ENCODE peak calls at places on chromosomes 3 and 15, in seven cellular contexts. T, D, L, J, O, F and W are unnamed samples.
A peak's percentile ranks its signal among the peaks of the same experiment; 100 is the strongest.

GRCh38 chr15:69012761-69013364 is 1.6 kb upstream of the NOX5 start:
- DNase-seq in O (no peak), T (no peak), J (no peak), D (no peak), F (no peak), L (no peak), W (peak; percentile 9)

GRCh38 chr3:186821429-186822367 is 15.4 kb upstream of the RFC4 start:
- DNase-seq in T (peak; percentile 76), L (no peak), D (peak; percentile 80), F (no peak), J (no peak), O (peak; percentile 63), W (no peak)

GRCh38 chr3:43465109-43465508 is 156.7 kb downstream of the ANO10 start:
- DNase-seq in D (no peak), F (no peak), L (no peak), J (no peak), T (no peak), O (no peak), W (no peak)

GRCh38 chr15:80343610-80344009 is 60.6 kb upstream of the ARNT2 start:
- DNase-seq in D (peak; percentile 97), O (no peak), F (no peak), J (peak; percentile 63), T (peak; percentile 45), L (no peak), W (no peak)

GRCh38 chr3:72355168-72355567 is 493.1 kb downstream of the SHQ1 start:
- DNase-seq in O (no peak), J (no peak), T (no peak), F (no peak), D (no peak), L (no peak), W (peak; percentile 2)

GRCh38 chr15:74983725-74984231 is 11.6 kb upstream of the SCAMP5 start:
- DNase-seq in F (no peak), D (no peak), T (no peak), O (no peak), J (no peak), L (no peak), W (no peak)

GRCh38 chr15:78207641-78208340 is 26.6 kb downstream of the ACSBG1 start:
- DNase-seq in J (peak; percentile 11), D (no peak), L (no peak), O (no peak), T (peak; percentile 3), F (no peak), W (peak; percentile 19)

GRCh38 chr15:98416222-98416835 is 232.0 kb upstream of the IGF1R start:
- DNase-seq in D (no peak), F (no peak), T (no peak), J (no peak), O (no peak), L (no peak), W (no peak)

GRCh38 chr15:35470441-35470840 is 75.5 kb downstream of the DPH6 start:
- DNase-seq in D (no peak), O (no peak), J (no peak), L (no peak), T (no peak), F (no peak), W (no peak)

GRCh38 chr15:88256261-88257230 is at the start of gene NTRK3:
- DNase-seq in O (peak; percentile 76), L (no peak), F (no peak), T (peak; percentile 38), D (peak; percentile 57), J (no peak), W (no peak)

GRCh38 chr15:83626171-83626802 is 27.6 kb upstream of the ADAMTSL3 start:
- DNase-seq in L (no peak), T (peak; percentile 19), O (no peak), J (no peak), D (peak; percentile 46), F (no peak), W (no peak)

GRCh38 chr15:85707519-85708338 is 87.0 kb downstream of the KLHL25 start:
- DNase-seq in O (no peak), F (no peak), J (no peak), T (peak; percentile 76), L (no peak), D (peak; percentile 75), W (no peak)

GRCh38 chr15:63576441-63576840 is 20.7 kb upstream of the FBXL22 start:
- DNase-seq in F (no peak), T (no peak), D (no peak), O (no peak), L (no peak), J (no peak), W (no peak)

GRCh38 chr3:112604536-112604935 is 36.4 kb downstream of the CCDC80 start:
- DNase-seq in L (no peak), F (no peak), D (peak; percentile 96), T (no peak), J (peak; percentile 24), O (no peak), W (no peak)

GRCh38 chr15:99014803-99015676 is 7.4 kb upstream of the PGPEP1L start:
- DNase-seq in J (peak; percentile 76), D (peak; percentile 52), F (peak; percentile 71), T (peak; percentile 84), O (peak; percentile 91), L (no peak), W (no peak)

GRCh38 chr15:65980824-65981456 is 111.6 kb downstream of the RAB11A start:
- DNase-seq in J (peak; percentile 81), O (peak; percentile 82), T (peak; percentile 81), L (peak; percentile 44), F (peak; percentile 74), D (peak; percentile 89), W (no peak)
- TF ChIP-seq CTCF in J (peak; percentile 74), O (peak; percentile 74), T (peak; percentile 77), L (peak; percentile 44), F (peak; percentile 87), D (peak; percentile 91), W (peak; percentile 38)

GRCh38 chr3:81005992-81006391 is 755.5 kb downstream of the GBE1 start:
- DNase-seq in J (no peak), D (no peak), O (no peak), T (no peak), F (no peak), L (no peak), W (no peak)
- TF ChIP-seq CTCF in J (no peak), D (no peak), O (peak; percentile 26), T (peak; percentile 20), F (no peak), L (no peak), W (no peak)

GRCh38 chr3:127001486-127002194 is 18.7 kb downstream of the PLXNA1 start:
- DNase-seq in T (no peak), J (no peak), D (no peak), O (no peak), F (no peak), L (no peak), W (no peak)

GRCh38 chr3:127000792-127001191 is 17.9 kb downstream of the PLXNA1 start:
- DNase-seq in T (no peak), L (no peak), D (no peak), F (no peak), J (no peak), O (no peak), W (no peak)

GRCh38 chr3:127003175-127003555 is 20.2 kb downstream of the PLXNA1 start:
- DNase-seq in J (no peak), D (no peak), O (no peak), T (no peak), F (no peak), L (no peak), W (no peak)

GRCh38 chr3:127003601-127004280 is 20.8 kb downstream of the PLXNA1 start:
- DNase-seq in F (no peak), L (no peak), D (no peak), T (no peak), J (no peak), O (no peak), W (no peak)

GRCh38 chr3:127002195-127003174 is 19.6 kb downstream of the PLXNA1 start:
- DNase-seq in O (peak; percentile 94), D (peak; percentile 96), T (peak; percentile 88), L (peak; percentile 86), J (peak; percentile 64), F (peak; percentile 62), W (peak; percentile 94)
- TF ChIP-seq CTCF in O (peak; percentile 76), D (peak; percentile 66), T (peak; percentile 59), L (no peak), J (no peak), F (no peak), W (no peak)

GRCh38 chr3:14222457-14222856 is 43.8 kb downstream of the LSM3 start:
- DNase-seq in L (no peak), D (no peak), F (no peak), O (no peak), T (no peak), J (no peak), W (no peak)

GRCh38 chr3:14223595-14223994 is 45.0 kb downstream of the LSM3 start:
- DNase-seq in L (no peak), D (no peak), J (no peak), F (no peak), T (no peak), O (no peak), W (no peak)

GRCh38 chr3:14224895-14225294 is 46.3 kb downstream of the LSM3 start:
- DNase-seq in T (no peak), L (no peak), J (no peak), D (peak; percentile 43), F (no peak), O (no peak), W (no peak)

GRCh38 chr3:14221902-14222301 is 43.3 kb downstream of the LSM3 start:
- DNase-seq in L (no peak), F (no peak), O (no peak), D (no peak), J (no peak), T (no peak), W (no peak)

GRCh38 chr3:14222900-14223594 is 44.4 kb downstream of the LSM3 start:
- DNase-seq in F (no peak), O (no peak), D (peak; percentile 35), J (no peak), T (no peak), L (no peak), W (no peak)
- TF ChIP-seq CTCF in F (no peak), O (no peak), D (no peak), J (no peak), T (no peak), L (no peak), W (no peak)

GRCh38 chr15:49675051-49675450 is 54.2 kb downstream of the DTWD1 start:
- DNase-seq in J (no peak), O (no peak), T (no peak), F (no peak), D (peak; percentile 75), L (no peak), W (no peak)
- TF ChIP-seq CTCF in J (no peak), O (no peak), T (no peak), F (no peak), D (no peak), L (no peak), W (no peak)

GRCh38 chr3:85303156-85303555 is 344.4 kb downstream of the CADM2 start:
- DNase-seq in T (no peak), O (no peak), F (no peak), D (no peak), L (no peak), J (no peak), W (no peak)

DNA sequence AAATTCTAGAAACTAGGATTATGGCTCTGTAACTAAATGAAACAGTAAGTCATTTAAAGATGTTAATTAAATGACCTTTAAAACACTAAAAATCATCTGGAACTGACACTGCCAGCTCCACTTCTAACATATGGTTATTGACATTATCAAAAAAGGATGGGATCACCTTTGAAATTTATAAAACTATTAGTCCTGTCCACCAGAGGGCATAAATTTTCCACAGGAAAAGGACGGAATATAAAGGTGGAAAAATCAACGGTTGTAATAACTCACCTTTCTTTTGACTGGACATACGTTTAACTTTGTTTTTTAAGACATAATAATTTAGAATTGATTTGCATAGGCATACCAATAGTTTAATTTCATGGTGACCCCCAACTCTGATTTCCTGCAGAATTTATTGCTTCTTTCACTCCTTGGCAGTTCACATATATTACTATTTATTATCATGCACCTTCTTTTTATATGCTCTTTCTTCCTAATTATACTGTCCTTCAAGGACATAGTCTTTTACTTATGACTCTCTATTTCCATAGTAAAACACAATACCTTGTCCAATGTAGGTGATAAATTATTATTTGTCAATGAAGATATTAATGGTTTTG is 345.7 kb downstream of the CADM2 start:
- DNase-seq in O (no peak), D (no peak), T (peak; percentile 8), F (no peak), L (no peak), J (no peak), W (no peak)
- TF ChIP-seq CTCF in O (peak; percentile 51), D (no peak), T (peak; percentile 42), F (no peak), L (no peak), J (no peak), W (no peak)